ENCODE peak calls at places on chromosomes 12 and 14, in eight cellular contexts. U is K562, H is SK-N-SH, T is HCT116, W is GM12878, C is HL-60, B is GM23338, V is HepG2. I is an unnamed sample.

GRCh38 chr14:30034049-30034635 is 106.5 kb upstream of the PRKD1 start:
- DNase-seq in U (no peak), H (no peak), T (no peak), W (no peak), C (no peak), B (peak), V (no peak), I (no peak)

GRCh38 chr14:68719634-68720384 is 73.1 kb downstream of the ZFP36L1 start:
- DNase-seq in U (peak), H (no peak), T (no peak), W (no peak), C (no peak), B (no peak), V (no peak), I (no peak)

GRCh38 chr14:29905549-29905948 is 22.1 kb downstream of the PRKD1 start:
- DNase-seq in U (no peak), H (no peak), T (no peak), W (no peak), C (no peak), B (no peak), V (no peak), I (no peak)

GRCh38 chr12:100128509-100128908 is 14.2 kb downstream of the BLTP3B start:
- DNase-seq in U (peak), H (peak), T (no peak), W (no peak), C (peak), B (peak), V (peak), I (no peak)

GRCh38 chr14:69870613-69871012 is 8.6 kb upstream of the SMOC1 start:
- DNase-seq in U (no peak), H (no peak), T (no peak), W (no peak), C (no peak), B (no peak), V (no peak), I (no peak)

GRCh38 chr14:53011053-53011462 is 60.2 kb upstream of the FERMT2 start:
- DNase-seq in U (no peak), H (no peak), T (peak), W (no peak), C (no peak), B (peak), V (peak), I (no peak)

GRCh38 chr12:19131020-19131431 is 1.5 kb downstream of the PLEKHA5 start:
- DNase-seq in U (peak), H (peak), T (peak), W (no peak), C (no peak), B (peak), V (peak), I (no peak)

GRCh38 chr12:91178139-91178561 is 4.5 kb downstream of the DCN start:
- DNase-seq in U (no peak), H (no peak), T (no peak), W (no peak), C (no peak), B (peak), V (peak), I (peak)

GRCh38 chr12:113683566-113683965 is 211.9 kb upstream of the LHX5 start:
- DNase-seq in U (no peak), H (no peak), T (no peak), W (no peak), C (no peak), B (no peak), V (no peak), I (no peak)

GRCh38 chr14:99718811-99719192 is 34.7 kb downstream of the CYP46A1 start:
- DNase-seq in U (no peak), H (no peak), T (no peak), W (no peak), C (no peak), B (no peak), V (no peak), I (no peak)

GRCh38 chr12:51028126-51028810 is 2.1 kb upstream of the SLC11A2 start:
- DNase-seq in U (peak), H (no peak), T (no peak), W (no peak), C (peak), B (peak), V (peak), I (peak)

GRCh38 chr12:15146585-15146984 is 74.6 kb downstream of the RERG start:
- DNase-seq in U (no peak), H (no peak), T (no peak), W (no peak), C (no peak), B (peak), V (no peak), I (no peak)

GRCh38 chr14:68794856-68795601 is 2.2 kb upstream of the ZFP36L1 start:
- DNase-seq in U (no peak), H (peak), T (no peak), W (no peak), C (no peak), B (peak), V (no peak), I (no peak)

GRCh38 chr12:49055978-49056754 is 4.4 kb downstream of the KMT2D start:
- DNase-seq in U (peak), H (peak), T (peak), W (peak), C (peak), B (peak), V (peak), I (no peak)

GRCh38 chr14:99853206-99853605 is 60.0 kb downstream of the EML1 start:
- DNase-seq in U (no peak), H (peak), T (no peak), W (no peak), C (no peak), B (no peak), V (no peak), I (no peak)

GRCh38 chr14:60656755-60657608 is 7.7 kb upstream of the SIX1 start:
- DNase-seq in U (peak), H (peak), T (no peak), W (peak), C (peak), B (peak), V (peak), I (no peak)

GRCh38 chr12:3168223-3168770 is 91.1 kb downstream of the TSPAN9 start:
- DNase-seq in U (no peak), H (no peak), T (no peak), W (no peak), C (no peak), B (no peak), V (no peak), I (no peak)

GRCh38 chr14:95664046-95664445 is 22.2 kb upstream of the TCL1B start:
- DNase-seq in U (no peak), H (no peak), T (no peak), W (no peak), C (no peak), B (no peak), V (no peak), I (no peak)

GRCh38 chr12:51860986-51861385 is 12.5 kb upstream of the FIGNL2 start:
- DNase-seq in U (no peak), H (no peak), T (no peak), W (no peak), C (no peak), B (no peak), V (no peak), I (no peak)

GRCh38 chr14:47302121-47302520 is 373.3 kb downstream of the MDGA2 start:
- DNase-seq in U (no peak), H (no peak), T (no peak), W (no peak), C (no peak), B (no peak), V (no peak), I (no peak)

GRCh38 chr12:115230576-115230975 is 546.6 kb upstream of the TBX3 start:
- DNase-seq in U (no peak), H (no peak), T (no peak), W (no peak), C (no peak), B (no peak), V (no peak), I (no peak)

GRCh38 chr14:102050625-102051024 is 36.2 kb downstream of the HSP90AA1 start:
- DNase-seq in U (no peak), H (no peak), T (no peak), W (no peak), C (no peak), B (no peak), V (no peak), I (no peak)
- TF ChIP-seq POLR2AphosphoS5 in U (no peak), H (no peak), T (no peak), W (no peak), C (no peak), B (no peak), V (no peak), I (no peak)

GRCh38 chr12:124152733-124153132 is 142.2 kb upstream of the RFLNA start:
- DNase-seq in U (no peak), H (no peak), T (no peak), W (no peak), C (no peak), B (no peak), V (no peak), I (no peak)

GRCh38 chr12:124148481-124148880 is 146.4 kb upstream of the RFLNA start:
- DNase-seq in U (no peak), H (no peak), T (no peak), W (no peak), C (no peak), B (no peak), V (no peak), I (no peak)

GRCh38 chr12:124151583-124151982 is 143.3 kb upstream of the RFLNA start:
- DNase-seq in U (no peak), H (no peak), T (no peak), W (no peak), C (no peak), B (no peak), V (no peak), I (no peak)

GRCh38 chr12:124149287-124149686 is 145.6 kb upstream of the RFLNA start:
- DNase-seq in U (no peak), H (no peak), T (no peak), W (no peak), C (no peak), B (no peak), V (no peak), I (no peak)

DNA sequence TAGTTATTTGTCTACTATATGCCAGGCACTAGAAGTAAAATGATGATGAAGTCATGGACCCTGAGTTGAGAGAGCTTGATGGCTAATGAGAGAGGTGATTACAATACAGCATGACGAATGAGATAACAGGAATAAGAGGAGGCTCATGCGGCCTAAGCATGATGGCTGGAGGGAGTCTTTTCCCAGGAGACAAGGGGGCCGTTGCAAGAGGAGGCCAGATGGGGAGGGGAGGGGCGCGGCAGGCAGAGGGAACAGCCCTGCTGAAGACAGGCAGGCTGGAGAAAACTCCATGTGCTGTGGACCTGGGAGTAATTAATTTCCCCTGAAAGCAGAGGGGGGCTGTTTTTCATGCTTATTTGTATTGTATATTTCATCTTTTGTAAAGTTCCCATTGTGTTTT is 144.7 kb upstream of the RFLNA start:
- DNase-seq in U (no peak), H (no peak), T (no peak), W (no peak), C (no peak), B (no peak), V (no peak), I (no peak)
- TF ChIP-seq REST in U (no peak), H (no peak), T (no peak), W (no peak), C (no peak), B (no peak), V (no peak), I (no peak)

DNA sequence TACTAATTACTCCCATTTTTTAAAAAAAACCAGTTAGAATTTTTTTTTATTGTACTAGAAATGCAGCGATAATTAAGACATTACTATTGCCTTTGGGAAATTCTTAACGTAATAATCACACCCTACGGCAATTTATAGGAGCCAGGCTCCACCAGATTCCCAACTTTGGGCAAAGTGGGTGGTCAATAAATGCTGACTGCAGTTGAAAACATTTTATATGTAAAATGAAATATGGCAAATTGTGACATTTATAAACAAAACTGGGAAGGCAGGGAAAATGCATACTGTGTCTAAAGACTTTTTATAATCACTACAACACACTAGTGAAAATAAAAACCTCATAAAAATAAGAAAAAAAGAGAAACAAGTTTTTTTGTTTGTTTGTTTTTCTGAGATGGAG is 93.3 kb upstream of the HECTD1 start:
- DNase-seq in U (no peak), H (no peak), T (no peak), W (no peak), C (no peak), B (no peak), V (no peak), I (no peak)
- H3K4me3 ChIP-seq in U (no peak), H (no peak), T (no peak), W (no peak), C (no peak), B (no peak), V (no peak), I (no peak)

DNA sequence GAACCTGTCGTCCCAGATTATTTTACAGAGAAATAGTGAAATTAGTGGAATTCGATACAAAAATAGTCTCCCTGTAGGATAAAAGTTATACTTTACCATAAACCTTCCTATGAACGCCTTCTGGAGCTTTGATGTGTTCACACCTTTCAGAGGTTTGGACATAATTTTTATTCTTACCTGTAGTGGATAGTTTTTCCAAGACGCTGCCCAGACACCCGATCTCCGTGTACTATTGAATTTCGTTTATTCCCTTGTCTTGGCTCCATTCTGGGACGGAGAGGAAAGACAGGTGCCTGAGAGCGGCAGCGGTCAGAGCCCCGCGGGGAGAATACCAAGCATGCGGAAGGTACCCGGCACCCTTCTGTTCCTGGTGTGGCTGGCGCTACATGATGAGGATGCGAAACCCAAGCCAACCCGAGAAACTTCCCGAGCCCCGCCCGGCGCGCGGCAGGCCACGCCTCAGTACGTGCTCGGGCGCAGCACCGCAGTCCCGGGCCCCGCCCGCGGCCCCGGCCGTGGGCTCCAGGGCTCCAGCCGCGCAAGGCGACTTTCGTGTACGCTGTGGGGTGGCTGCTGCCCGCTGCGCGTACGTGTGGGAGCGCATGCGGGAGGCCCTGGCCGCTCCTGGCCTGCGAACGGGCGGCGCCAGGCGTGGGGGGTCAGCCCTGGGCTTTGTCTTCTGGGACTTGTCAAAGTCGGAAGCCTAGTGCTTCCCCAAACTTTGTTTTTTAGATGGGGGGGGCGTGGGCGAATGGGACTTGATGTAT is 11.3 kb upstream of the SNAPC1 start:
- DNase-seq in U (peak), H (peak), T (peak), W (peak), C (peak), B (peak), V (no peak), I (no peak)
- TF ChIP-seq POLR2AphosphoS5 in U (peak), H (peak), T (peak), W (peak), C (no peak), B (peak), V (no peak), I (peak)

DNA sequence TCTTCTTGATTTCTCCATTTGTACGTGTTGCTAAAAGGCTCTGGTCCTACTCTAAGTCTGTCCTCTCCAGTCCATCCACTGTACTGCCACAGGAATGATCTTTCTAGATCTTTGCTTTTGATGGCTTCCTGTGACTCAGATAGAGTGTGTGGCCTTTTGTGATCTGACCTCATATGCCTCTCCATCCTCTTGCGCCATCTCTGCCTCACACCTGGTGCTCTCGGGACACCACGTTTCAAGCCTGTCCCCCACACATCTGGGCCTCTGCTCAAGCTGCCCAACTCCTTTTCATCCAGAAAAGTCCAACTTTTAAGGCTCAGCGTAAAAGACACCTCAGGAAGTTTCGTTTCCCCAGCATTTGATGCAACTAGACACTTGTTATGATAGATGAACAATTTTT is 39.0 kb downstream of the DCAF4 start:
- DNase-seq in U (no peak), H (no peak), T (no peak), W (no peak), C (no peak), B (no peak), V (peak), I (no peak)
- TF ChIP-seq REST in U (no peak), H (no peak), T (no peak), W (no peak), C (no peak), B (no peak), V (no peak), I (no peak)

GRCh38 chr14:80982711-80983110 is 27.3 kb downstream of the TSHR start:
- DNase-seq in U (no peak), H (no peak), T (no peak), W (no peak), C (no peak), B (no peak), V (no peak), I (no peak)
- H3K4me3 ChIP-seq in U (no peak), H (no peak), T (no peak), W (no peak), C (no peak), B (no peak), V (no peak), I (no peak)

GRCh38 chr12:124412646-124413015 is 117.7 kb downstream of the RFLNA start:
- DNase-seq in U (no peak), H (no peak), T (no peak), W (no peak), C (no peak), B (no peak), V (no peak), I (no peak)
- TF ChIP-seq POLR2AphosphoS5 in U (no peak), H (no peak), T (no peak), W (no peak), C (no peak), B (no peak), V (no peak), I (no peak)

DNA sequence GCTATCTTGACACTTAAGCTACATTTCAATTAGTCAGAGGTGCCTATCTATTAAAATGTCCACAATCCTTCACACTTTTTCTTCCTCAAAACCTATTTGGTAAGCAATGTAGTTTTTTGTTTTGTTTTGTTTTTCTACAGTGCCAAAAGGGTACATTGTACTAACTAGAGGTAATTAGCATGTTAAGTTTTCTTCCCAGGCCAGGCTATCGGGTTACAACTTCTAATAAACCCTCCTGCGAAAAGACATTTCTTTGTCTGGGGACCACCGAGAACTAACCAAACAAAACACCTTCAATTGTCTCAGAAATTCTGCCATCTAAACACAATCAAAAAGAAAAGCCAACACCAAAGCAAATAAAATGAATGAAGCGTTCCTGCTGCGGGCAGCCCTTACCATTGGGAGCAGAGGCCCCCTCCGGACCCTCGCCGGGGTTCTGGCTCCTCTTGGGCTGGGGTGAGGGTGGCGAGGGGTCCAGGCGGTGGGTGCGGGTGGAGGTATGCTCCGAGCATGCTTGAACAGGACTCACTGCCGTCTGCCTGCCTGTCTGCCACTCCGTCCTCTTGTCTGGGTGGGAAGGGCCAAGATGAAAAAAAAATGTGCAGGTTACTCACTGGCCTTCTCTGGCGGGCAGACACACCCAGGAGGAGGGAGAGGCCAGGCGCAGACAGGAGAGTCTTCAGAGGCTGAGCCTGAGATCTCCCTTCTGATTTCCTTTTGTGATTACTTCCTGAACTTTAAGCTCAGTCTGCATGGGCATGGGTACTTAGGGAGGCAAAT is 76.3 kb downstream of the STON2 start:
- DNase-seq in U (peak), H (no peak), T (peak), W (no peak), C (no peak), B (peak), V (no peak), I (no peak)
- TF ChIP-seq REST in U (no peak), H (no peak), T (no peak), W (no peak), C (no peak), B (no peak), V (no peak), I (no peak)